ENCODE peak calls at places on chromosomes 7 and 10, in five cellular contexts. G is small intestine, P is SK-N-SH, B is H9, F is left lung. O is an unnamed sample. For H3K9me3, the result is how much of the 10 kb centered on the place peaks cover.

GRCh38 chr7:141272417-141272816 is 198.6 kb downstream of the TMEM178B start:
- DNase-seq in B (no peak), P (no peak), G (no peak), F (no peak), O (no peak)

GRCh38 chr7:133076142-133076541 is 5.7 kb downstream of the CHCHD3 start:
- DNase-seq in F (no peak), G (no peak), B (no peak), P (no peak), O (no peak)

GRCh38 chr7:94059747-94060146 is 55.6 kb upstream of the BET1 start:
- DNase-seq in B (no peak), P (no peak), G (no peak), F (no peak), O (no peak)

GRCh38 chr10:86962136-86962980 is 4.0 kb downstream of the SNCG start:
- DNase-seq in G (no peak), P (no peak), B (no peak), F (no peak), O (no peak)

GRCh38 chr10:72796042-72796441 is 97.5 kb upstream of the OIT3 start:
- DNase-seq in B (no peak), F (no peak), P (no peak), G (no peak), O (no peak)

GRCh38 chr7:128880791-128881457 is 18.3 kb downstream of the ATP6V1F start:
- DNase-seq in P (peak), F (no peak), B (no peak), G (no peak), O (no peak)

GRCh38 chr10:47049056-47049851 is 138.0 kb downstream of the PTPN20 start:
- DNase-seq in B (peak), G (no peak), P (no peak), F (no peak), O (no peak)

GRCh38 chr7:157488326-157488725 is 151.5 kb downstream of the DNAJB6 start:
- DNase-seq in G (no peak), F (peak), B (peak), P (no peak), O (no peak)

GRCh38 chr7:70703785-70704184 is 428.2 kb upstream of the GALNT17 start:
- DNase-seq in B (no peak), G (no peak), P (no peak), F (no peak), O (no peak)

GRCh38 chr10:131844546-131845084 is 56.2 kb upstream of the PPP2R2D start:
- DNase-seq in P (no peak), B (peak), F (peak), G (no peak), O (no peak)
- H3K9me3 ChIP-seq in P (under half), B (under half), F (under half), G (under half), O (under half)

DNA sequence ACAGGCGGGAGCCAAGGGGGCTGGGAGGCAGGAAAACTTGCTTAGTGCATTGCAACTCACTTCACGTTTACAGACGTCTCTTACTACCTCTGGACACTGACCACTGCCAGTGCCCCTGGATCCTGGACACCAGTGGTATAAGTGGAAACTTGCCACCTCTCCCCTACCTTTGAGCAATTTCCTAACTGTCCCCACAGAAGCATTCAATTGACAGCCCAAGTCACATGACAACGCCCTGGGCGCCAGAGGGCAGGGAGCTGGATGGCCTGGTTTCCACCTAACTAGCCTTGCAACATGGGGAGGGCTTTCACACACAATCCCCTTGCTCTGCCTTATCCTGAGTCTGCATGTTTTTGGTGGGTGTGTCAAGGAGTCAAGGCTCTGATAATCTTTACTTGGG is 113.8 kb downstream of the DYNC2I1 start:
- DNase-seq in P (no peak), B (no peak), G (no peak), F (no peak), O (no peak)
- H3K9me3 ChIP-seq in P (under half), B (under half), G (under half), F (under half), O (under half)

GRCh38 chr10:110562348-110562747 is 5.1 kb upstream of the SMC3 start:
- DNase-seq in B (no peak), P (no peak), G (no peak), F (no peak), O (no peak)
- H3K9me3 ChIP-seq in B (under half), P (under half), G (under half), F (under half), O (under half)

GRCh38 chr7:725223-726005 is 1.1 kb upstream of the DNAAF5 start:
- DNase-seq in B (no peak), P (no peak), F (no peak), G (peak), O (no peak)

GRCh38 chr7:723541-723940 is 3.0 kb upstream of the DNAAF5 start:
- DNase-seq in B (no peak), F (no peak), P (no peak), G (no peak), O (no peak)

GRCh38 chr7:726084-726853 is at the start of gene DNAAF5:
- DNase-seq in G (peak), B (peak), P (peak), F (peak), O (peak)

GRCh38 chr7:722847-723246 is 3.7 kb upstream of the DNAAF5 start:
- DNase-seq in P (no peak), B (no peak), G (no peak), F (no peak), O (no peak)

GRCh38 chr7:724298-724697 is 2.2 kb upstream of the DNAAF5 start:
- DNase-seq in G (no peak), B (no peak), P (no peak), F (no peak), O (no peak)
- H3K9me3 ChIP-seq in G (under half), B (under half), P (under half), F (under half), O (under half)

DNA sequence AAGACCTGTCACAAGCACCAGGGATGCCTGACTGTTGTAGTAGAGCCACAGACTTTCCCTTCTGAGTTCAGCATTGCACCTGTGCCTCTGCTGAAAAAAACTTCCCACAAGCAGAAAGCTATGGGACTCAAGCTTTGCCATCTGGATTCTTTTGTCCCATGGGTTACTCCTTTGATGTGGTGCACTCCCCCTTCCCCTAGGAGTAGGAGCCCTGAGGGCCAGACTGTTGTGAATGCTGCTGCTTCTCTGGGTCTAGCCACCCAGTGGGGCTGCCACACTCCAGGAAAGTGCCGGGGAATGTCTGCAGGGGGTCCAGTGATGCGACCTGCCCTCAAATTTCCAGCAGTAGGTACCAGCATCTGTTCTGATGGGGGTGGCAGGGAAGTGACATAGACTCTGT is 11.7 kb downstream of the CASP7 start:
- DNase-seq in B (no peak), G (no peak), P (no peak), F (no peak), O (peak)
- H3K9me3 ChIP-seq in B (under half), G (under half), P (under half), F (under half), O (under half)

GRCh38 chr10:79088176-79088575 is 19.4 kb downstream of the ZMIZ1 start:
- DNase-seq in B (no peak), F (peak), P (no peak), G (peak), O (no peak)
- H3K9me3 ChIP-seq in B (under half), F (under half), P (under half), G (under half), O (under half)

DNA sequence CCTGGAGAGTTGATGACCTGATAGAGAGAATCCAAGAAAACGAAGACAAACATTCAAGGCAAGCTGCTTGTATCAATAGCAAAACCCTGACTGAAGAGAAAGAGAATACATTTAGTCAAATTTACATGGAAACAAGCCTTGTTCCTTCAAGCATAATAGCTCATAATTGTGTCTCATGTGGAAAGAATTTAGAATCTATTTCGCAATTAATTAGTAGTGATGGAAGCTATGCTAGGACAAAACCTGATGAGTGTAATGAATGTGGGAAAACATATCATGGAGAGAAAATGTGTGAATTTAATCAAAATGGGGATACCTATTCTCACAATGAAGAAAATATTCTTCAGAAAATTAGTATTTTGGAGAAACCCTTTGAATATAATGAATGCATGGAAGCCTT is 18.0 kb downstream of the RBAK start:
- DNase-seq in P (no peak), F (no peak), B (no peak), G (no peak), O (no peak)
- H3K9me3 ChIP-seq in P (half or more), F (under half), B (half or more), G (under half), O (half or more)

GRCh38 chr7:126227643-126228042 is 1025.1 kb downstream of the GRM8 start:
- DNase-seq in B (no peak), P (peak), G (no peak), F (no peak), O (no peak)
- H3K9me3 ChIP-seq in B (under half), P (under half), G (under half), F (under half), O (under half)

O was measured in DND-41.